ENCODE peak calls at places on chromosomes 11 and 22, in six cellular contexts. K is activated CD8-positive, alpha-beta memory T cell treated with anti-CD3 and anti-CD28 coated beads, Interleukin-2, amount 50 U/mL, for 48 hours; B is BE2C; M is A549; P is skeletal muscle cell; V is AG08396. T is an unnamed sample.

GRCh38 chr22:28899199-28899853 is 16.0 kb downstream of the ZNRF3 start:
- DNase-seq in K (no peak), B (no peak), M (no peak), P (no peak), V (peak; percentile 42), T (no peak)

GRCh38 chr11:65487467-65488272 is 11.2 kb upstream of the MALAT1 start:
- DNase-seq in K (no peak), B (peak; percentile 93), M (peak; percentile 100), P (peak; percentile 100), V (peak; percentile 94), T (peak; percentile 100)

GRCh38 chr22:50481440-50482106 is at the start of gene ADM2:
- DNase-seq in K (peak; percentile 81), B (peak; percentile 53), M (no peak), P (no peak), V (peak; percentile 62), T (no peak)

GRCh38 chr11:112016088-112016764 is 9.0 kb upstream of the DLAT start:
- DNase-seq in K (no peak), B (no peak), M (no peak), P (peak; percentile 80), V (peak; percentile 8), T (no peak)

GRCh38 chr22:48627203-48627602 is 1200.5 kb downstream of the BRD1 start:
- DNase-seq in K (no peak), B (no peak), M (no peak), P (no peak), V (no peak), T (no peak)

GRCh38 chr11:67117667-67118058 is 1.4 kb upstream of the KDM2A start:
- DNase-seq in K (peak; percentile 77), B (no peak), M (no peak), P (no peak), V (peak; percentile 53), T (no peak)

GRCh38 chr11:46338988-46339666 is 8.1 kb upstream of the DGKZ start:
- DNase-seq in K (no peak), B (peak; percentile 28), M (no peak), P (no peak), V (no peak), T (no peak)

GRCh38 chr11:65895482-65895981 is 4.7 kb downstream of the FOSL1 start:
- DNase-seq in K (no peak), B (no peak), M (no peak), P (no peak), V (no peak), T (no peak)

GRCh38 chr22:20536590-20537324 is 29.3 kb downstream of the MED15 start:
- DNase-seq in K (no peak), B (peak; percentile 96), M (no peak), P (no peak), V (no peak), T (no peak)

GRCh38 chr11:74592063-74592440 is 330 bp upstream of the POLD3 start:
- DNase-seq in K (no peak), B (no peak), M (no peak), P (no peak), V (no peak), T (no peak)

GRCh38 chr22:44068422-44069191 is 44.5 kb downstream of the PARVB start:
- DNase-seq in K (no peak), B (no peak), M (no peak), P (no peak), V (no peak), T (no peak)

GRCh38 chr11:65225284-65226102 is 36.3 kb upstream of the POLA2 start:
- DNase-seq in K (peak; percentile 73), B (peak; percentile 40), M (peak; percentile 32), P (peak; percentile 12), V (peak; percentile 80), T (no peak)

GRCh38 chr11:2945757-2946287 is 16.6 kb upstream of the PHLDA2 start:
- DNase-seq in K (no peak), B (no peak), M (no peak), P (no peak), V (no peak), T (peak; percentile 74)

GRCh38 chr22:25172153-25172552 is 27.5 kb upstream of the CRYBB3 start:
- DNase-seq in K (no peak), B (peak; percentile 26), M (peak; percentile 30), P (no peak), V (no peak), T (no peak)

GRCh38 chr11:35539781-35540281 is 14.4 kb upstream of the PAMR1 start:
- DNase-seq in K (no peak), B (peak; percentile 32), M (no peak), P (no peak), V (peak; percentile 71), T (no peak)

GRCh38 chr11:37947816-37948215 is 1349.8 kb upstream of the RAG2 start:
- DNase-seq in K (no peak), B (no peak), M (no peak), P (no peak), V (no peak), T (no peak)

T was measured in coronary artery.